ENCODE peak calls at places on chromosomes 12 and 14, in eight cellular contexts. G is A549; N is NCI-H2081; J is stimulated activated CD4-positive, alpha-beta T cell treated with anti-CD3 and anti-CD28 coated beads, Interleukin-4, amount 100 ng/mL, for 48 hours; Z is T-helper 2 cell; F is renal cortical epithelial cell; Y is HS-5; Q is COR-L47. B is an unnamed sample.

GRCh38 chr12:100666588-100666987 is 93.1 kb downstream of the GAS2L3 start:
- DNase-seq in G (no peak), N (no peak), J (no peak), Z (no peak), F (no peak), Y (no peak), Q (no peak), B (no peak)

GRCh38 chr12:82874935-82875334 is 188.2 kb downstream of the TMTC2 start:
- DNase-seq in G (no peak), N (no peak), J (no peak), Z (no peak), F (peak; percentile 38), Y (peak; percentile 14), Q (no peak), B (no peak)

GRCh38 chr14:64801800-64802199 is 77.9 kb downstream of the SPTB start:
- DNase-seq in G (peak; percentile 48), N (no peak), J (no peak), Z (no peak), F (no peak), Y (no peak), Q (peak; percentile 12), B (no peak)

GRCh38 chr14:32998433-32998832 is 59.8 kb downstream of the NPAS3 start:
- DNase-seq in G (no peak), N (peak; percentile 37), J (no peak), Z (no peak), F (peak; percentile 31), Y (peak; percentile 4), Q (peak; percentile 12), B (no peak)

GRCh38 chr12:111788178-111788654 is 21.5 kb downstream of the ALDH2 start:
- DNase-seq in G (no peak), N (peak; percentile 8), J (no peak), Z (no peak), F (no peak), Y (no peak), Q (no peak), B (no peak)

GRCh38 chr14:75418779-75419768 is 8.7 kb upstream of the JDP2 start:
- DNase-seq in G (no peak), N (no peak), J (no peak), Z (no peak), F (peak; percentile 23), Y (no peak), Q (no peak), B (no peak)

GRCh38 chr14:101113108-101113612 is 209.6 kb upstream of the RTL1 start:
- DNase-seq in G (no peak), N (no peak), J (no peak), Z (no peak), F (no peak), Y (no peak), Q (no peak), B (no peak)

GRCh38 chr14:64826333-64826732 is 53.4 kb downstream of the SPTB start:
- DNase-seq in G (no peak), N (no peak), J (no peak), Z (no peak), F (no peak), Y (no peak), Q (no peak), B (no peak)

GRCh38 chr14:87142568-87143211 is 850.3 kb downstream of the GALC start:
- DNase-seq in G (no peak), N (no peak), J (no peak), Z (no peak), F (no peak), Y (no peak), Q (no peak), B (no peak)

GRCh38 chr14:88521818-88522217 is 33.0 kb downstream of the PTPN21 start:
- DNase-seq in G (no peak), N (no peak), J (no peak), Z (no peak), F (no peak), Y (no peak), Q (no peak), B (no peak)

GRCh38 chr12:118213452-118213851 is 77.5 kb downstream of the PEBP1 start:
- DNase-seq in G (no peak), N (no peak), J (no peak), Z (no peak), F (no peak), Y (no peak), Q (no peak), B (no peak)

GRCh38 chr14:100594625-100594951 is 7.4 kb upstream of the BEGAIN start:
- DNase-seq in G (no peak), N (no peak), J (no peak), Z (no peak), F (no peak), Y (no peak), Q (no peak), B (no peak)

GRCh38 chr12:116508145-116509121 is 50.7 kb upstream of the MAP1LC3B2 start:
- DNase-seq in G (no peak), N (no peak), J (no peak), Z (no peak), F (peak; percentile 50), Y (no peak), Q (no peak), B (no peak)

GRCh38 chr12:49456280-49456679 is 82.5 kb upstream of the KCNH3 start:
- DNase-seq in G (no peak), N (no peak), J (no peak), Z (no peak), F (no peak), Y (no peak), Q (no peak), B (no peak)